ENCODE peak calls at places on chromosomes 1 and 21, in four cellular contexts. P is NB4, Z is Peyer's patch, R is IMR-90. V is an unnamed sample.

GRCh38 chr1:216903389-216903754 is 180.1 kb upstream of the ESRRG start:
- DNase-seq in R (peak), Z (no peak), P (no peak), V (no peak)

GRCh38 chr21:34517491-34518245 is 5.7 kb upstream of the KCNE1 start:
- DNase-seq in Z (no peak), R (no peak), P (peak), V (no peak)

GRCh38 chr1:98030976-98031375 is 110.1 kb upstream of the DPYD start:
- DNase-seq in Z (no peak), P (no peak), R (no peak), V (no peak)

GRCh38 chr1:181216571-181216994 is 128.1 kb downstream of the IER5 start:
- DNase-seq in R (no peak), P (no peak), Z (no peak), V (no peak)

GRCh38 chr1:39317910-39318633 is 113.6 kb downstream of the MACF1 start:
- DNase-seq in R (no peak), P (no peak), Z (no peak), V (no peak)

GRCh38 chr21:45331521-45332257 is 44.0 kb upstream of the POFUT2 start:
- DNase-seq in Z (no peak), P (no peak), R (no peak), V (no peak)

GRCh38 chr1:226870026-226870322 is 442 bp upstream of the PSEN2 start:
- DNase-seq in P (no peak), Z (no peak), R (no peak), V (no peak)

GRCh38 chr1:197519741-197520334 is 251.8 kb downstream of the CRB1 start:
- DNase-seq in R (peak), P (peak), Z (no peak), V (no peak)

GRCh38 chr1:236997882-236998281 is 6.4 kb downstream of the MT1HL1 start:
- DNase-seq in R (no peak), P (no peak), Z (no peak), V (no peak)
- H3K4me3 ChIP-seq in R (no peak), P (no peak), Z (no peak), V (no peak)

GRCh38 chr1:208243851-208244583 is at the start of gene PLXNA2:
- DNase-seq in R (peak), Z (peak), P (peak), V (peak)
- TF ChIP-seq POLR2A in R (no peak), Z (peak), P (no peak), V (peak)

GRCh38 chr1:38084113-38084512 is 37.5 kb upstream of the POU3F1 start:
- DNase-seq in R (no peak), Z (no peak), P (no peak), V (no peak)
- H3K4me3 ChIP-seq in R (no peak), Z (no peak), P (no peak), V (no peak)

GRCh38 chr1:46037597-46037936 is 94.9 kb downstream of the PIK3R3 start:
- DNase-seq in Z (no peak), R (no peak), P (no peak), V (no peak)
- TF ChIP-seq POLR2A in Z (no peak), R (no peak), P (no peak), V (no peak)

DNA sequence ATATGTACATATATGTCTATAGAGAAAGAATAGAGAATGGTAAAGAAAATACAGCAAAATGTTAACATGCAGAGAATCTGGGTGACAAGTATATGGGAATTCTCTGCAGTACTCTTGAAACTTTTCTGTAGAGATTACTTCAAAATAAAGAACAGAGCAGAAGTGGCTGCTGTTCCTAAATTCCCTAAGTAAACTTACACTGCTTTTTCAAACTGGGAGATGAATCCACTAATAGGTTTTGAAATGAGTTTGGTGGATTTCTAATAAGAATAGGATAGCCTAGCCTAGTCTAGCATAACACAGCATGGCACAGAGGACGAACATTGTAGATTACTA is 450 bp upstream of the CR2 start:
- DNase-seq in Z (no peak), P (no peak), R (no peak), V (no peak)
- H3K4me3 ChIP-seq in Z (peak), P (no peak), R (no peak), V (peak)